ENCODE peak calls at places on chromosomes 16 and 17, in seven cellular contexts. A is cardiac muscle cell, R is small intestine, H is hepatocyte, M is MM.1S, B is right lobe of liver, J is kidney. W is an unnamed sample.

GRCh38 chr17:47719411-47720152 is 13.5 kb upstream of the TBX21 start:
- DNase-seq in R (no peak), J (no peak), B (no peak), M (peak; percentile 42), H (no peak), A (peak; percentile 43), W (no peak)

GRCh38 chr17:77322534-77323412 is 182.0 kb downstream of the SEC14L1 start:
- DNase-seq in H (peak; percentile 95), A (peak; percentile 99), R (peak; percentile 80), B (peak; percentile 62), M (no peak), J (peak; percentile 98), W (peak; percentile 72)

GRCh38 chr16:68764866-68765265 is 27.8 kb downstream of the CDH1 start:
- DNase-seq in A (no peak), H (no peak), R (no peak), M (no peak), B (no peak), J (no peak), W (no peak)

GRCh38 chr16:55478827-55479559 is at the start of gene MMP2:
- DNase-seq in R (no peak), A (peak; percentile 91), J (peak; percentile 87), M (no peak), B (no peak), H (peak; percentile 81), W (peak; percentile 66)

GRCh38 chr17:39194985-39195524 is 2.4 kb downstream of the CACNB1 start:
- DNase-seq in B (no peak), M (no peak), J (no peak), A (no peak), H (no peak), R (no peak), W (no peak)

GRCh38 chr16:81499576-81500380 is 55.2 kb downstream of the CMIP start:
- DNase-seq in R (no peak), J (peak; percentile 29), B (no peak), A (no peak), M (no peak), H (no peak), W (no peak)

GRCh38 chr16:2388875-2389433 is 40.3 kb upstream of the CCNF start:
- DNase-seq in J (no peak), B (peak; percentile 48), H (no peak), M (no peak), R (no peak), A (peak; percentile 14), W (no peak)

GRCh38 chr17:74290340-74290739 is 16.3 kb downstream of the DNAI2 start:
- DNase-seq in R (no peak), A (no peak), M (no peak), J (no peak), B (no peak), H (no peak), W (no peak)

GRCh38 chr16:66127459-66128362 is 238.8 kb upstream of the CDH5 start:
- DNase-seq in J (peak; percentile 82), B (peak; percentile 50), H (no peak), R (peak; percentile 9), M (no peak), A (peak; percentile 70), W (no peak)

GRCh38 chr17:78176548-78177025 is 8.2 kb downstream of the SYNGR2 start:
- DNase-seq in A (peak; percentile 61), R (peak; percentile 74), M (peak; percentile 73), J (peak; percentile 86), H (peak; percentile 80), B (peak; percentile 75), W (peak; percentile 90)

GRCh38 chr17:2701996-2702741 is 9.4 kb downstream of the CLUH start:
- DNase-seq in A (no peak), M (no peak), J (peak; percentile 61), R (no peak), H (no peak), B (no peak), W (peak; percentile 43)

GRCh38 chr16:71288570-71288889 is 672 bp downstream of the CMTR2 start:
- DNase-seq in J (no peak), B (no peak), R (no peak), A (no peak), M (no peak), H (peak; percentile 35), W (no peak)

GRCh38 chr17:80034654-80034976 is 1.1 kb downstream of the TBC1D16 start:
- DNase-seq in M (no peak), B (no peak), H (no peak), R (no peak), J (no peak), A (no peak), W (no peak)

GRCh38 chr17:17088511-17089205 is 46.4 kb downstream of the MPRIP start:
- DNase-seq in J (no peak), A (no peak), M (peak; percentile 8), H (no peak), B (peak; percentile 39), R (no peak), W (no peak)

GRCh38 chr16:74107795-74108610 is 188.6 kb upstream of the PSMD7 start:
- DNase-seq in B (peak; percentile 68), M (peak; percentile 49), R (peak; percentile 54), J (no peak), A (peak; percentile 45), H (peak; percentile 60), W (peak; percentile 54)

GRCh38 chr16:12141073-12141472 is 164.5 kb downstream of the SNX29 start:
- DNase-seq in R (no peak), J (no peak), B (no peak), H (no peak), M (no peak), A (no peak), W (no peak)

GRCh38 chr17:14374268-14374667 is 73.4 kb downstream of the HS3ST3B1 start:
- DNase-seq in B (no peak), A (no peak), J (no peak), M (no peak), H (no peak), R (no peak), W (no peak)

GRCh38 chr17:68600881-68601564 is at the start of gene FAM20A:
- DNase-seq in J (peak; percentile 86), R (no peak), H (peak; percentile 79), M (no peak), B (peak; percentile 96), A (no peak), W (peak; percentile 84)

GRCh38 chr16:15041260-15042011 is 14.4 kb downstream of the NTAN1 start:
- DNase-seq in M (no peak), J (peak; percentile 93), R (peak; percentile 51), H (no peak), B (peak; percentile 89), A (peak; percentile 74), W (peak; percentile 81)

GRCh38 chr17:32854177-32854576 is 22.7 kb downstream of the MYO1D start:
- DNase-seq in R (peak; percentile 50), J (no peak), A (no peak), H (peak; percentile 17), M (no peak), B (no peak), W (no peak)
- H3K4me3 ChIP-seq in R (no peak overlapping the region), J (no peak overlapping the region), A (no peak overlapping the region), H (no peak overlapping the region), M (no peak overlapping the region), B (no peak overlapping the region), W (no peak overlapping the region)

DNA sequence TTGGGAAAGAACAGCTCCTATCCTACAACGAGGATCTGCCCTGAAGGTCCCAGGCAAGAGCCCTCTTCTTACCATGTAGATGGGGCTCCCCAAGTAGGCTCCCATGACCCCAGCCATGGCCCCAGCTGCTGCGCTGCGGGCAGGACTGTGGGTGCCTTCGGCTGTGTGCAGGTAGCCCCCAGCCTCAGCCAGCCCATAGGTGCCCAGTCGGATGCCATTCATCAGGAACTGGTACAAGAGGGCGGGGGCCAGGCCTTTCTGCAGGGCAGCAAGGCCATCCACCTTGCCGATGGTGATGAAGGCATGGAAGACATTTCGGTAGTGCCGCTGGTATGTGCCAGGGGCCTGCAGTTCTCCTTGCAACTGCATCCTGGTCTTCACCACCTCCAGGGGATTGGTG is 839 bp downstream of the SLC25A35 start:
- DNase-seq in R (no peak), M (no peak), J (peak; percentile 73), B (no peak), H (no peak), A (no peak), W (no peak)
- H3K4me3 ChIP-seq in R (no peak overlapping the region), M (no peak overlapping the region), J (no peak overlapping the region), B (no peak overlapping the region), H (no peak overlapping the region), A (peak overlapping the region; percentile 46), W (peak overlapping the region; percentile 76)

GRCh38 chr17:49217651-49218413 is 7.3 kb downstream of the ABI3 start:
- DNase-seq in A (no peak), M (no peak), R (peak; percentile 66), H (no peak), B (peak; percentile 63), J (peak; percentile 71), W (peak; percentile 83)
- H3K4me3 ChIP-seq in A (no peak overlapping the region), M (no peak overlapping the region), R (no peak overlapping the region), H (no peak overlapping the region), B (no peak overlapping the region), J (no peak overlapping the region), W (peak overlapping the region; percentile 12)

DNA sequence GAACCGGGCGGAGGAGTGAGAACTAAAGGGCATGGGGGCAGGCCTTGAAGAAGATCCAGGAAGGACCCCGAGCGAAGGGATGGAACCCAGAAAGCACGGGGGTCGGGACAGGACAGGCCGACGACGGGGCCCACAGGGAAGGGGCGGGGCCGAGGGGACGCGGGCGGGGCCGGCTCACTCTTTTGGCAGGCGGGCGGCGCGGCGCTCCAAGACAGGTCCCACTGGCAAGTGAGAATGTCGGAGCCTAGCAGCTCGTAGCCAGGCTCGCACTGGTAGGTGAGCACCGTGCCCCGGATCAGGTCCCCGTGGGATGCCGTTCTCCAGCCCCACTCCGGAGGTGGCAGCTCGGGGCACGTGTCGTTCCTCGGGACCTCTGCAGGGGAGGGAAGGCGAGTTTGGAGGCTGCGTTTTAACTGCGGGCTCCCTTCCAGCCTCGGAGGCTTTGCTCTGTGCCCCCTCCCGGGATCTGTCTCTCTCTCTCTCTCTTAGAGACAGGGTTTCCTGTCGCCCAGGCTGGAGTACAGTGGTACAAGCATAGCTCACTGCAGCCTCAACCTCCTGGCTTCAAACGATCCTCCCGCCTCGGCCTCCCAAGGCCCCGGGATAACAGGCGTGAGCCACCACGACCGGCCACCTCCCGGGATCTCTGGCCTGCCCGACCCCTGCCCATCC is 13.7 kb upstream of the CDIPT start:
- DNase-seq in R (no peak), B (no peak), M (no peak), A (no peak), H (no peak), J (no peak), W (no peak)
- H3K4me3 ChIP-seq in R (peak overlapping the region; percentile 12), B (no peak overlapping the region), M (no peak overlapping the region), A (no peak overlapping the region), H (no peak overlapping the region), J (no peak overlapping the region), W (peak overlapping the region; percentile 39)

GRCh38 chr16:23505942-23506605 is 4.2 kb downstream of the GGA2 start:
- DNase-seq in A (no peak), H (no peak), J (peak; percentile 20), B (no peak), M (no peak), R (no peak), W (no peak)
- H3K4me3 ChIP-seq in A (no peak overlapping the region), H (no peak overlapping the region), J (no peak overlapping the region), B (no peak overlapping the region), M (no peak overlapping the region), R (no peak overlapping the region), W (no peak overlapping the region)